ENCODE peak calls at places on chromosomes 16 and 17, in five cellular contexts. O is C1 segment of cervical spinal cord; T is A172; E is stimulated activated CD8-positive, alpha-beta memory T cell treated with anti-CD3 and anti-CD28 coated beads, Interleukin-4, amount 100 ng/mL, for 24 hours; D is iris pigment epithelial cell. F is an unnamed sample.

GRCh38 chr17:27765353-27765752 is 35.0 kb downstream of the NOS2 start:
- DNase-seq in O (no peak), T (no peak), E (no peak), D (no peak), F (no peak)

GRCh38 chr16:82181456-82182185 is 11.6 kb upstream of the MPHOSPH6 start:
- DNase-seq in O (no peak), T (no peak), E (no peak), D (no peak), F (no peak)

GRCh38 chr16:55494994-55495421 is 13.9 kb upstream of the LPCAT2 start:
- DNase-seq in O (peak), T (peak), E (no peak), D (peak), F (no peak)

GRCh38 chr17:58668598-58668935 is 23.3 kb downstream of the TEX14 start:
- DNase-seq in O (no peak), T (no peak), E (no peak), D (no peak), F (no peak)

GRCh38 chr17:74429604-74430384 is 2.1 kb upstream of the GPRC5C start:
- DNase-seq in O (no peak), T (no peak), E (no peak), D (no peak), F (no peak)

GRCh38 chr17:75819116-75819515 is 25.1 kb downstream of the UNC13D start:
- DNase-seq in O (no peak), T (no peak), E (no peak), D (no peak), F (no peak)

GRCh38 chr16:14106457-14106856 is 35.3 kb downstream of the MRTFB start:
- DNase-seq in O (no peak), T (no peak), E (no peak), D (peak), F (no peak)

GRCh38 chr17:76384987-76385891 is 830 bp downstream of the SPHK1 start:
- DNase-seq in O (no peak), T (peak), E (no peak), D (peak), F (no peak)

GRCh38 chr16:528111-529011 is 849 bp downstream of the CAPN15 start:
- DNase-seq in O (no peak), T (peak), E (no peak), D (peak), F (peak)

GRCh38 chr17:40554646-40555295 is 10.5 kb downstream of the CCR7 start:
- DNase-seq in O (no peak), T (no peak), E (no peak), D (no peak), F (no peak)

GRCh38 chr17:9860851-9861250 is 35.1 kb downstream of the GLP2R start:
- DNase-seq in O (no peak), T (no peak), E (no peak), D (no peak), F (no peak)

GRCh38 chr17:18102640-18103039 is 5.9 kb upstream of the MYO15A start:
- DNase-seq in O (no peak), T (no peak), E (no peak), D (no peak), F (no peak)

GRCh38 chr17:5249615-5250014 is 15.0 kb upstream of the SCIMP start:
- DNase-seq in O (peak), T (peak), E (peak), D (peak), F (peak)

GRCh38 chr17:33667052-33667509 is 374.0 kb upstream of the ASIC2 start:
- DNase-seq in O (no peak), T (peak), E (no peak), D (no peak), F (no peak)

GRCh38 chr16:81880816-81881215 is 101.7 kb downstream of the PLCG2 start:
- DNase-seq in O (no peak), T (no peak), E (no peak), D (no peak), F (no peak)

GRCh38 chr17:9982159-9982558 is 77.1 kb upstream of the RCVRN start:
- DNase-seq in O (no peak), T (no peak), E (no peak), D (no peak), F (no peak)

GRCh38 chr17:61816538-61816937 is 46.8 kb downstream of the BRIP1 start:
- DNase-seq in O (no peak), T (no peak), E (no peak), D (peak), F (no peak)

GRCh38 chr16:3017806-3018506 is at the start of gene CLDN6:
- DNase-seq in O (no peak), T (no peak), E (no peak), D (no peak), F (no peak)

GRCh38 chr17:66964083-66964771 is at the start of gene CACNG4:
- DNase-seq in O (no peak), T (no peak), E (no peak), D (no peak), F (no peak)

GRCh38 chr17:39018267-39019134 is 51.3 kb upstream of the FBXO47 start:
- DNase-seq in O (no peak), T (no peak), E (no peak), D (peak), F (no peak)

GRCh38 chr17:79536212-79536840 is 74.5 kb downstream of the RBFOX3 start:
- DNase-seq in O (no peak), T (no peak), E (no peak), D (no peak), F (no peak)

GRCh38 chr17:67221062-67221998 is 23.7 kb downstream of the HELZ start:
- DNase-seq in O (no peak), T (no peak), E (no peak), D (peak), F (peak)

GRCh38 chr17:4179071-4179470 is 36.1 kb downstream of the CYB5D2 start:
- DNase-seq in O (no peak), T (no peak), E (no peak), D (peak), F (no peak)

GRCh38 chr16:75256059-75256870 is 4.8 kb upstream of the BCAR1 start:
- DNase-seq in O (no peak), T (no peak), E (no peak), D (no peak), F (no peak)

GRCh38 chr17:7824021-7824924 is 9.7 kb upstream of the KDM6B start:
- DNase-seq in O (no peak), T (no peak), E (no peak), D (no peak), F (no peak)

GRCh38 chr16:79658301-79659001 is 57.9 kb upstream of the MAF start:
- DNase-seq in O (no peak), T (peak), E (no peak), D (peak), F (no peak)

GRCh38 chr17:74354123-74354522 is 7.5 kb downstream of the BTBD17 start:
- DNase-seq in O (peak), T (no peak), E (peak), D (no peak), F (peak)

GRCh38 chr17:17784599-17785264 is 52.1 kb downstream of the SREBF1 start:
- DNase-seq in O (peak), T (no peak), E (no peak), D (peak), F (peak)

GRCh38 chr17:51165680-51166197 is 472 bp upstream of the NME2 start:
- DNase-seq in O (no peak), T (no peak), E (peak), D (peak), F (peak)

GRCh38 chr16:4109250-4109736 is 6.9 kb downstream of the ADCY9 start:
- DNase-seq in O (no peak), T (no peak), E (no peak), D (no peak), F (no peak)

GRCh38 chr16:22687031-22687530 is 126.9 kb upstream of the HS3ST2 start:
- DNase-seq in O (no peak), T (no peak), E (no peak), D (no peak), F (no peak)

GRCh38 chr17:8740486-8740885 is 4.2 kb downstream of the CCDC42 start:
- DNase-seq in O (no peak), T (no peak), E (peak), D (no peak), F (peak)

GRCh38 chr16:19722269-19722952 is 4.3 kb downstream of the IQCK start:
- DNase-seq in O (no peak), T (no peak), E (no peak), D (no peak), F (no peak)

GRCh38 chr16:12201216-12201615 is 224.7 kb downstream of the SNX29 start:
- DNase-seq in O (no peak), T (no peak), E (no peak), D (peak), F (no peak)

GRCh38 chr17:12659500-12659899 is 6.2 kb upstream of the MYOCD start:
- DNase-seq in O (no peak), T (no peak), E (no peak), D (peak), F (no peak)

GRCh38 chr16:89187337-89188063 is 12.8 kb downstream of the SLC22A31 start:
- DNase-seq in O (no peak), T (peak), E (no peak), D (no peak), F (no peak)

GRCh38 chr17:80036715-80037477 is 454 bp downstream of the CCDC40 start:
- DNase-seq in O (no peak), T (peak), E (peak), D (no peak), F (peak)

GRCh38 chr16:87963400-87963799 is 12.2 kb downstream of the BANP start:
- DNase-seq in O (no peak), T (peak), E (peak), D (peak), F (peak)

GRCh38 chr17:55303701-55304145 is 39.0 kb downstream of the HLF start:
- DNase-seq in O (no peak), T (no peak), E (no peak), D (peak), F (no peak)

GRCh38 chr16:35207059-35207999 is 1747.9 kb downstream of the TP53TG3F start:
- DNase-seq in O (no peak), T (no peak), E (no peak), D (no peak), F (no peak)

F was measured in naive thymus-derived CD4-positive, alpha-beta T cell.